ENCODE peak calls at places on chromosomes 1 and 21, in eight cellular contexts. D is GM23248, Z is mesenchymal stem cell, B is fibroblast of lung, Q is PC-3, P is GM23338, E is neuronal stem cell, R is MM.1S. A is an unnamed sample.

GRCh38 chr1:190376067-190376466 is 101.6 kb downstream of the BRINP3 start:
- DNase-seq in Z (no peak), P (no peak), Q (no peak), B (peak; percentile 53), E (no peak), D (no peak), R (no peak), A (no peak)

GRCh38 chr1:53661496-53661895 is 77.5 kb downstream of the GLIS1 start:
- DNase-seq in Q (no peak), E (no peak), D (no peak), Z (no peak), P (no peak), R (no peak), B (no peak), A (no peak)

GRCh38 chr1:243719476-243719875 is 130.6 kb downstream of the AKT3 start:
- DNase-seq in E (no peak), Z (no peak), P (no peak), R (no peak), B (no peak), Q (peak; percentile 19), D (no peak), A (no peak)

GRCh38 chr21:45517249-45518065 is 24.8 kb downstream of the SLC19A1 start:
- DNase-seq in D (no peak), B (no peak), E (no peak), P (no peak), Z (no peak), Q (no peak), R (no peak), A (no peak)

GRCh38 chr1:18951818-18952391 is 4.6 kb downstream of the IFFO2 start:
- DNase-seq in B (no peak), Z (peak; percentile 81), Q (no peak), R (peak; percentile 78), P (no peak), E (no peak), D (no peak), A (no peak)

GRCh38 chr1:21663951-21664805 is 5.0 kb downstream of the RAP1GAP start:
- DNase-seq in Q (no peak), Z (no peak), B (no peak), R (no peak), P (peak; percentile 49), E (no peak), D (no peak), A (no peak)

GRCh38 chr1:156246762-156247459 is 945 bp downstream of the PAQR6 start:
- DNase-seq in R (no peak), B (no peak), Q (no peak), P (peak; percentile 56), E (no peak), Z (no peak), D (peak; percentile 34), A (no peak)

GRCh38 chr1:211684331-211684730 is 8.9 kb upstream of the NEK2 start:
- DNase-seq in E (no peak), P (no peak), R (no peak), Q (no peak), B (no peak), Z (no peak), D (no peak), A (no peak)

GRCh38 chr1:2230781-2231666 is 2.9 kb downstream of the SKI start:
- DNase-seq in D (peak; percentile 58), B (peak; percentile 18), Q (peak; percentile 60), E (no peak), Z (peak; percentile 64), P (peak; percentile 20), R (no peak), A (no peak)

DNA sequence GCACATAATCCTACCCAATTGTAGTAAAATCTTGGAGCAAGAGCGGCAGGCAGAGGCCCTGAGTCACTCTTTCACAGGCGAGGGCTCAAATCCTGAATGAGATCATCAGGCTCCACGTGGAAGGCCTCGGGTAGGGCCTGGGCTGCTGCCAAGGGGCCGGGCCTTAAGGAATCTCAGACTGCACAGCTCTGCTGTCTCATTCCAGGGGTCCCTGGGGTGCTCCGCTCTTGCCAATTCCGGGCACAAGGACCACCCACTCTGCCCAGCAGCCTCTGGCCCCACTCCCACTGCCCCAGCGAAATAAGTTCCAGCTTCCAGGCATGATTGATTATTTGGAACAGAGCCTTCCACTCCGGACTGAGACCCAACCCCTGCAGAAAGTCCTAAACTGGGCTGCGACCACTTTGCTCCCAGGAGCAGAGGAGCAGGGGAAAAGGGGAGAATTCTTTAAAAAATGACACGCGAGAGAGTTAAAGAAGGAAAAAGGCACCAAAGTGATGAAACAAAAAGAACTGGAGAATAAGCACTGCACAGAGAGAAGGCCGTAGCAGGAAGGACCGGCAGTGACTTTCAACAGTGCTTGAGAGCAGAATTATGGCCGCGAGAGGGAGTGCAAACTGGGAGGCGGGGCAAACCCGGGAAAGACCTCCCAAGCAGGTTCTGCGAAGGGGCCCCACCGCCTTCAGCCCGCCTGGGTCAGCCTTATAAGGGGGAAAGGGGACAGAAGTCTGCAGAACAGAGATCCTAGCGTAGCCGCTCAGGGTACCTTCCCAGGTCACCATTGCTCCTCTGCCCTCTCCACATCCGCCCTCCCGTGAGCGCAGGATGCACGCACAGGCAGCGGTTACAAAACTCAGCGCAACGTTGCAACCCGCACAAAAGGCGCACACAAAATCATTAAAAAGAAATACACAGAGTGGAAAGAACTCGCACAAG is 2.0 kb downstream of the ADAMTS1 start:
- DNase-seq in P (peak; percentile 83), R (peak; percentile 49), E (peak; percentile 68), B (peak; percentile 97), D (peak; percentile 98), Z (peak; percentile 96), Q (peak; percentile 96), A (no peak)
- H3K4me3 ChIP-seq in P (peak overlapping the region; percentile 88), R (peak overlapping the region; percentile 78), E (peak overlapping the region; percentile 91), B (peak overlapping the region; percentile 84), D (peak overlapping the region; percentile 93), Z (peak overlapping the region; percentile 98), Q (peak overlapping the region; percentile 78), A (no peak overlapping the region)

GRCh38 chr1:105636052-105636451 is 1420.4 kb upstream of the PRMT6 start:
- DNase-seq in Q (no peak), B (no peak), Z (no peak), R (no peak), D (no peak), E (no peak), P (no peak), A (no peak)

DNA sequence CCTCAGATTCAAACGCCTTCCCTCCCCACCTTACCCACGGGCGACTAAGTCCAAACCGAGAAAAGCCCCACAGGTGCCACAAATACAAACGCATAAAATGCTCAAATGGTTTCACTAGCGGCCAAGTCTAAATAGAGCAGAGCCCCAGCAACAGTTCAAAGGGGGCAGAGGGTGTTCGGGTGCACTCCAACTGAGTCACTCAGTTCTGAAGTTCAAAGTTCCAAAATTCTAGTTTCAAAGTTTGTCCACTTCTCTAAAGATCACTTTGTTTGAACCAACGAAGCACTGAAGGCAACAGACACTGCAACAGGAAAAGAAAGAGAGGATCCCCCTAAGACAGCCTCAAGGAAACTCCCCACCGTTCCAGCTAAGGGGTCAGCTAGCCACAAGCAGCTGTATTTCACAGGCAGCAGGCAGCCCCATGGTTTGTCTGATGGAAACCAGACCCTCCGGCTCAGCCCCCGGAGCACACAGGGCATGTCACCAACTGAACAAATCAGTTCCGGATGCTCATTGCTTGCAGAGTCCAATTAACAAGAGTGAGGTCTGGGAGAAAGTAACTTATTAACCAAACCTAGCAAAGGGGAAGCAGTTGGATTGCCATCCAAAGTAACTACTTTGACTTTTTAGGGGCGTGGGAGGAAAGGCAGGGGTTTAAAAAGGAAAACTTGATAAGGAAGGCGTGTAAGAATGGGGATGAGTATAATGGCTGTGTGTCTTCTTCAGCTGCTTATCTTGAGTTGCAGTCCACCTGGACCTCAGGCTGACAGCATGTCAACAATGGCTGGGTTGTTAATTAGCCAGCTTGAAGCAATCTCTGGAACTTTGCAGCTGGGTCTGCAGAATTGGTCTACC is 1423.9 kb upstream of the PRMT6 start:
- DNase-seq in R (no peak), Z (peak; percentile 1), B (no peak), Q (no peak), E (no peak), P (no peak), D (no peak), A (no peak)
- H2AFZ ChIP-seq in R (no peak overlapping the region), Z (no peak overlapping the region), B (no peak overlapping the region), Q (no peak overlapping the region), E (no peak overlapping the region), P (peak overlapping the region; percentile 38), D (no peak overlapping the region), A (no peak overlapping the region)

GRCh38 chr1:182610606-182611194 is 6.5 kb upstream of the RGS16 start:
- DNase-seq in D (no peak), B (no peak), P (no peak), Q (no peak), E (no peak), Z (no peak), R (no peak), A (no peak)
- H3K4me1 ChIP-seq in D (peaks cover 11% of the 10 kb centered on the region), B (peaks cover 2% of the 10 kb centered on the region), P (peaks cover 41% of the 10 kb centered on the region), Q (no peaks in the 10 kb centered on the region), E (peaks cover 42% of the 10 kb centered on the region), Z (peaks cover 13% of the 10 kb centered on the region), R (peaks cover 11% of the 10 kb centered on the region), A (peaks cover 73% of the 10 kb centered on the region)

GRCh38 chr1:27403065-27403726 is 10.8 kb downstream of the GPR3 start:
- DNase-seq in P (peak; percentile 83), Q (peak; percentile 6), R (no peak), D (peak; percentile 88), Z (peak; percentile 67), E (no peak), B (peak; percentile 83), A (peak; percentile 87)

GRCh38 chr1:27402349-27402754 is 9.9 kb downstream of the GPR3 start:
- DNase-seq in Z (peak; percentile 55), P (peak; percentile 75), D (peak; percentile 86), Q (peak; percentile 53), R (no peak), E (no peak), B (peak; percentile 66), A (no peak)

GRCh38 chr1:27405074-27405473 is 12.7 kb downstream of the GPR3 start:
- DNase-seq in Z (peak; percentile 91), Q (no peak), B (peak; percentile 76), R (no peak), D (peak; percentile 67), E (no peak), P (peak; percentile 76), A (no peak)

GRCh38 chr1:27406354-27406665 is 13.9 kb downstream of the GPR3 start:
- DNase-seq in P (no peak), B (no peak), D (no peak), Q (no peak), Z (no peak), R (no peak), E (no peak), A (no peak)

GRCh38 chr1:27403931-27404330 is 11.5 kb downstream of the GPR3 start:
- DNase-seq in P (no peak), R (no peak), B (no peak), Q (no peak), E (no peak), D (no peak), Z (no peak), A (peak; percentile 54)
- H3K4me3 ChIP-seq in P (no peak overlapping the region), R (no peak overlapping the region), B (no peak overlapping the region), Q (no peak overlapping the region), E (no peak overlapping the region), D (peak overlapping the region; percentile 16), Z (no peak overlapping the region), A (peak overlapping the region; percentile 43)

GRCh38 chr1:61213612-61214011 is 131.3 kb downstream of the NFIA start:
- DNase-seq in D (no peak), P (no peak), E (no peak), B (no peak), R (no peak), Q (no peak), Z (no peak), A (no peak)
- H2AFZ ChIP-seq in D (no peak overlapping the region), P (no peak overlapping the region), E (no peak overlapping the region), B (no peak overlapping the region), R (no peak overlapping the region), Q (no peak overlapping the region), Z (no peak overlapping the region), A (no peak overlapping the region)

A was measured in OCI-LY7.